ENCODE peak calls at places on chromosomes 5 and 9, in eight cellular contexts. I, K, Y, A, G, L, D and Q are unnamed samples.

GRCh38 chr9:105205787-105206511 is 38.5 kb upstream of the SLC44A1 start:
- DNase-seq in K (no peak), I (peak), L (peak), G (peak), D (no peak), Y (no peak), A (no peak), Q (peak)

GRCh38 chr9:117485176-117485575 is 70.3 kb upstream of the ASTN2 start:
- DNase-seq in A (no peak), Y (no peak), K (no peak), D (no peak), I (no peak), G (no peak), L (no peak), Q (no peak)

GRCh38 chr5:153523196-153523595 is 32.7 kb downstream of the GRIA1 start:
- DNase-seq in L (no peak), G (no peak), K (no peak), I (no peak), A (no peak), Y (no peak), D (no peak), Q (no peak)

GRCh38 chr5:140632366-140633080 is 452 bp downstream of the CD14 start:
- DNase-seq in A (no peak), L (peak), Y (peak), K (no peak), I (peak), D (no peak), G (peak), Q (peak)

GRCh38 chr9:130462685-130463084 is 17.9 kb downstream of the ASS1 start:
- DNase-seq in K (no peak), Y (no peak), L (no peak), I (no peak), A (no peak), G (no peak), D (no peak), Q (no peak)

GRCh38 chr5:95916687-95917085 is 45.0 kb downstream of the ELL2 start:
- DNase-seq in L (no peak), K (no peak), I (no peak), D (no peak), G (no peak), Y (no peak), A (peak), Q (no peak)

GRCh38 chr5:80255752-80256479 is at the start of gene SERINC5:
- DNase-seq in Y (peak), D (no peak), G (peak), K (peak), A (peak), L (peak), I (peak), Q (peak)

GRCh38 chr9:107283621-107284616 is 840 bp downstream of the RAD23B start:
- DNase-seq in K (peak), L (peak), Y (peak), G (peak), A (peak), D (no peak), I (peak), Q (peak)

GRCh38 chr5:137073192-137073591 is 425.9 kb downstream of the SPOCK1 start:
- DNase-seq in L (no peak), D (no peak), K (no peak), I (no peak), A (no peak), Y (no peak), G (no peak), Q (no peak)

GRCh38 chr9:84668204-84669007 is 1.1 kb upstream of the NTRK2 start:
- DNase-seq in A (no peak), K (peak), Y (peak), I (no peak), G (peak), L (peak), D (peak), Q (peak)

GRCh38 chr5:118857700-118858099 is 130.6 kb downstream of the DTWD2 start:
- DNase-seq in I (no peak), Y (no peak), G (no peak), K (no peak), A (no peak), L (no peak), D (no peak), Q (no peak)

GRCh38 chr5:54249210-54250028 is 61.0 kb downstream of the ARL15 start:
- DNase-seq in L (peak), A (no peak), D (no peak), G (no peak), K (no peak), I (peak), Y (no peak), Q (no peak)

GRCh38 chr9:87069690-87070089 is 122.4 kb upstream of the GAS1 start:
- DNase-seq in I (no peak), D (no peak), Y (no peak), G (no peak), L (no peak), K (no peak), A (no peak), Q (no peak)

GRCh38 chr5:135574493-135574892 is 4.3 kb downstream of the CXCL14 start:
- DNase-seq in D (no peak), Y (no peak), I (no peak), K (no peak), A (no peak), G (no peak), L (no peak), Q (no peak)

GRCh38 chr5:135577421-135577820 is 1.4 kb downstream of the CXCL14 start:
- DNase-seq in I (no peak), L (no peak), Y (peak), D (no peak), K (no peak), G (no peak), A (no peak), Q (no peak)

GRCh38 chr5:135578305-135578684 is 496 bp downstream of the CXCL14 start:
- DNase-seq in Y (peak), K (no peak), D (no peak), G (no peak), A (no peak), I (no peak), L (no peak), Q (no peak)

GRCh38 chr5:135578685-135579341 is at the start of gene CXCL14:
- DNase-seq in A (no peak), Y (peak), K (no peak), D (no peak), I (no peak), L (peak), G (peak), Q (no peak)

GRCh38 chr5:135576075-135576599 is 2.7 kb downstream of the CXCL14 start:
- DNase-seq in A (no peak), K (no peak), Y (peak), L (no peak), I (no peak), G (no peak), D (no peak), Q (no peak)
- H3K4me3 ChIP-seq in A (no peak), K (no peak), Y (no peak), L (no peak), I (no peak), G (peak), D (no peak), Q (peak)

GRCh38 chr9:121154782-121155181 is 46.9 kb downstream of the RAB14 start:
- DNase-seq in I (no peak), D (no peak), Y (no peak), A (no peak), K (peak), G (no peak), L (no peak), Q (no peak)
- TF ChIP-seq POLR2AphosphoS5 in I (no peak), D (no peak), Y (no peak), A (no peak), K (no peak), G (no peak), L (no peak), Q (no peak)

GRCh38 chr5:10856646-10857332 is 95.8 kb upstream of the DAP start:
- DNase-seq in L (peak), A (peak), G (no peak), D (no peak), Y (peak), K (no peak), I (peak), Q (peak)
- H3K4me3 ChIP-seq in L (no peak), A (no peak), G (no peak), D (no peak), Y (peak), K (no peak), I (no peak), Q (peak)

DNA sequence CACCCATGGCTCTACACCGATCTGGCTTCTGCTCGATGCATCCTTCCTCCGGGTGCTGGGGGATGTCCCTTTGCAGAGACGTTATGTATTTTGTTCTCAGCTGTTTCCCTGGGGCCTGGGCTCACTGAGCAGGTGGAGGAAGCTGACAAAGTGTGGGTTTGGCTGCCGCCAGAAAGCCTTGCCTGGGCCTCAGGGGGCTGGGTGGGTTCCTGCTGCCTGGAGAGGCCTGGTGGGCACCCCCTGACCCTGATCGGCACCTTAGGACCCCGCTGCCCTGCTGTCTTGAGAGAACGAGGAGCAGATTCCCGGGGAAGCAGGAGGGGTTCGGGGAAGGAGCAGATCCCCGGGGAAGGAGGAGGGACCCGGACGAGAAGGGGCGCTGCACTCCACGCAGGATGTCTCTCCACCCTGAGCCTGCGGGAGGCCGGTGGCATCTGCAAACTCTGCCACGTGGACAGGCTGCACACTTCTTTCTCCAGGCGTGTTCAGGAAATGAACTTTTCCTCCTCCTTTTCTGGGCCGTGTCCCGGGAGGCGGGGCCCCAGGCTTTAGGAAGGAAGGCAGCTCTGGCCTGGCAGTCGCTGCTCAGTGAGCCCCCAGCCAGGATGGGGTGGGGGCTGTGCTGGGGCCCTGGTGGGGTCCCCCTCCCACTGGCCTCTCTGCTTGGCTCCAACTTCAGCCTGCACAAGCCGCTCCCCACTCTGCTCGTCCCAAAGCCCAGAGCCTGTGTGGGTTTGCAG is 149.0 kb downstream of the RXRA start:
- DNase-seq in L (peak), D (no peak), G (no peak), Y (no peak), I (peak), K (no peak), A (no peak), Q (peak)
- TF ChIP-seq POLR2AphosphoS5 in L (no peak), D (no peak), G (no peak), Y (no peak), I (no peak), K (no peak), A (no peak), Q (no peak)